ENCODE peak calls at places on chromosomes 6 and 20, in six cellular contexts. One of them, this sample, is unnamed.

GRCh38 chr20:48187891-48188290 is 402.6 kb upstream of the SULF2 start:
- DNase-seq in lung: no peak
- DNase-seq in breast epithelium: no peak
- DNase-seq in CD4-positive, CD25-positive, alpha-beta regulatory T cell: no peak
- DNase-seq in stomach: no peak
- DNase-seq in left ventricle myocardium inferior: no peak
- DNase-seq in this sample: no peak

GRCh38 chr6:30544666-30545272 is 11.5 kb downstream of the GNL1 start:
- DNase-seq in lung: no peak
- DNase-seq in breast epithelium: no peak
- DNase-seq in CD4-positive, CD25-positive, alpha-beta regulatory T cell: no peak
- DNase-seq in stomach: no peak
- DNase-seq in left ventricle myocardium inferior: no peak
- DNase-seq in this sample: no peak

GRCh38 chr6:81996414-81996813 is 243.9 kb upstream of the TENT5A start:
- DNase-seq in lung: no peak
- DNase-seq in breast epithelium: no peak
- DNase-seq in CD4-positive, CD25-positive, alpha-beta regulatory T cell: no peak
- DNase-seq in stomach: no peak
- DNase-seq in left ventricle myocardium inferior: no peak
- DNase-seq in this sample: no peak

GRCh38 chr20:19658137-19658536 is 99.9 kb upstream of the RIN2 start:
- DNase-seq in lung: no peak
- DNase-seq in breast epithelium: no peak
- DNase-seq in CD4-positive, CD25-positive, alpha-beta regulatory T cell: no peak
- DNase-seq in stomach: peak; percentile 28
- DNase-seq in left ventricle myocardium inferior: no peak
- DNase-seq in this sample: no peak

GRCh38 chr20:21569586-21569985 is 55.7 kb upstream of the NKX2-2 start:
- DNase-seq in lung: no peak
- DNase-seq in breast epithelium: no peak
- DNase-seq in CD4-positive, CD25-positive, alpha-beta regulatory T cell: no peak
- DNase-seq in stomach: no peak
- DNase-seq in left ventricle myocardium inferior: no peak
- DNase-seq in this sample: no peak

GRCh38 chr6:37657117-37657886 is 40.4 kb downstream of the MDGA1 start:
- DNase-seq in lung: no peak
- DNase-seq in breast epithelium: no peak
- DNase-seq in CD4-positive, CD25-positive, alpha-beta regulatory T cell: no peak
- DNase-seq in stomach: peak; percentile 40
- DNase-seq in left ventricle myocardium inferior: no peak
- DNase-seq in this sample: no peak

GRCh38 chr20:21159658-21160380 is 33.9 kb downstream of the KIZ start:
- DNase-seq in lung: no peak
- DNase-seq in breast epithelium: no peak
- DNase-seq in CD4-positive, CD25-positive, alpha-beta regulatory T cell: no peak
- DNase-seq in stomach: no peak
- DNase-seq in left ventricle myocardium inferior: no peak
- DNase-seq in this sample: no peak

GRCh38 chr20:23129891-23130621 is 43.9 kb upstream of the CD93 start:
- DNase-seq in lung: no peak
- DNase-seq in breast epithelium: no peak
- DNase-seq in CD4-positive, CD25-positive, alpha-beta regulatory T cell: no peak
- DNase-seq in stomach: no peak
- DNase-seq in left ventricle myocardium inferior: no peak
- DNase-seq in this sample: no peak

GRCh38 chr6:8020083-8020482 is 44.1 kb downstream of the BLOC1S5 start:
- DNase-seq in lung: no peak
- DNase-seq in breast epithelium: no peak
- DNase-seq in CD4-positive, CD25-positive, alpha-beta regulatory T cell: no peak
- DNase-seq in stomach: no peak
- DNase-seq in left ventricle myocardium inferior: no peak
- DNase-seq in this sample: no peak

GRCh38 chr6:17419189-17419575 is 25.8 kb downstream of the CAP2 start:
- DNase-seq in lung: no peak
- DNase-seq in breast epithelium: no peak
- DNase-seq in CD4-positive, CD25-positive, alpha-beta regulatory T cell: no peak
- DNase-seq in stomach: no peak
- DNase-seq in left ventricle myocardium inferior: no peak
- DNase-seq in this sample: no peak

GRCh38 chr6:17389274-17389847 is 4.0 kb upstream of the CAP2 start:
- DNase-seq in lung: no peak
- DNase-seq in breast epithelium: no peak
- DNase-seq in CD4-positive, CD25-positive, alpha-beta regulatory T cell: no peak
- DNase-seq in stomach: no peak
- DNase-seq in left ventricle myocardium inferior: no peak
- DNase-seq in this sample: no peak

GRCh38 chr6:140475086-140475485 is 1100.6 kb upstream of the CITED2 start:
- DNase-seq in lung: no peak
- DNase-seq in breast epithelium: no peak
- DNase-seq in CD4-positive, CD25-positive, alpha-beta regulatory T cell: no peak
- DNase-seq in stomach: no peak
- DNase-seq in left ventricle myocardium inferior: no peak
- DNase-seq in this sample: no peak

GRCh38 chr20:59577809-59578601 is 26.3 kb upstream of the PHACTR3 start:
- DNase-seq in lung: no peak
- DNase-seq in breast epithelium: peak; percentile 31
- DNase-seq in CD4-positive, CD25-positive, alpha-beta regulatory T cell: no peak
- DNase-seq in stomach: no peak
- DNase-seq in left ventricle myocardium inferior: no peak
- DNase-seq in this sample: no peak

GRCh38 chr6:152459245-152459644 is 177.9 kb downstream of the SYNE1 start:
- DNase-seq in lung: no peak
- DNase-seq in breast epithelium: no peak
- DNase-seq in CD4-positive, CD25-positive, alpha-beta regulatory T cell: no peak
- DNase-seq in stomach: no peak
- DNase-seq in left ventricle myocardium inferior: no peak
- DNase-seq in this sample: no peak

GRCh38 chr20:46368902-46369268 is 37.5 kb downstream of the ELMO2 start:
- DNase-seq in lung: no peak
- DNase-seq in breast epithelium: no peak
- DNase-seq in CD4-positive, CD25-positive, alpha-beta regulatory T cell: no peak
- DNase-seq in stomach: no peak
- DNase-seq in left ventricle myocardium inferior: no peak
- DNase-seq in this sample: no peak

GRCh38 chr6:40563111-40563510 is 24.1 kb downstream of the LRFN2 start:
- DNase-seq in lung: no peak
- DNase-seq in breast epithelium: no peak
- DNase-seq in CD4-positive, CD25-positive, alpha-beta regulatory T cell: no peak
- DNase-seq in stomach: no peak
- DNase-seq in left ventricle myocardium inferior: no peak
- DNase-seq in this sample: no peak

GRCh38 chr20:1122388-1123315 is 4.2 kb downstream of the PSMF1 start:
- DNase-seq in lung: peak; percentile 60
- DNase-seq in breast epithelium: no peak
- DNase-seq in CD4-positive, CD25-positive, alpha-beta regulatory T cell: no peak
- DNase-seq in stomach: peak; percentile 64
- DNase-seq in left ventricle myocardium inferior: peak; percentile 32
- DNase-seq in this sample: no peak

GRCh38 chr6:14596410-14596809 is 478.8 kb downstream of the CD83 start:
- DNase-seq in lung: peak; percentile 38
- DNase-seq in breast epithelium: no peak
- DNase-seq in CD4-positive, CD25-positive, alpha-beta regulatory T cell: no peak
- DNase-seq in stomach: peak; percentile 28
- DNase-seq in left ventricle myocardium inferior: no peak
- DNase-seq in this sample: no peak

GRCh38 chr6:159852877-159853276 is 37.9 kb upstream of the MAS1 start:
- DNase-seq in lung: no peak
- DNase-seq in breast epithelium: no peak
- DNase-seq in CD4-positive, CD25-positive, alpha-beta regulatory T cell: no peak
- DNase-seq in stomach: no peak
- DNase-seq in left ventricle myocardium inferior: no peak
- DNase-seq in this sample: no peak

GRCh38 chr20:31845300-31845863 is at the start of gene FOXS1:
- DNase-seq in lung: no peak
- DNase-seq in breast epithelium: no peak
- DNase-seq in CD4-positive, CD25-positive, alpha-beta regulatory T cell: no peak
- DNase-seq in stomach: no peak
- DNase-seq in left ventricle myocardium inferior: peak; percentile 60
- DNase-seq in this sample: peak; percentile 43

GRCh38 chr6:31332637-31333602 is 24.1 kb downstream of the HLA-B start:
- DNase-seq in lung: no peak
- DNase-seq in breast epithelium: no peak
- DNase-seq in CD4-positive, CD25-positive, alpha-beta regulatory T cell: no peak
- DNase-seq in stomach: no peak
- DNase-seq in left ventricle myocardium inferior: no peak
- DNase-seq in this sample: no peak

GRCh38 chr6:70108230-70108629 is 194.7 kb downstream of the COL9A1 start:
- DNase-seq in lung: no peak
- DNase-seq in breast epithelium: no peak
- DNase-seq in CD4-positive, CD25-positive, alpha-beta regulatory T cell: no peak
- DNase-seq in stomach: no peak
- DNase-seq in left ventricle myocardium inferior: no peak
- DNase-seq in this sample: no peak

GRCh38 chr6:22442826-22443225 is 126.5 kb upstream of the HDGFL1 start:
- DNase-seq in lung: no peak
- DNase-seq in breast epithelium: no peak
- DNase-seq in CD4-positive, CD25-positive, alpha-beta regulatory T cell: no peak
- DNase-seq in stomach: no peak
- DNase-seq in left ventricle myocardium inferior: no peak
- DNase-seq in this sample: no peak

GRCh38 chr6:36118550-36119107 is 11.7 kb upstream of the MAPK13 start:
- DNase-seq in lung: peak; percentile 54
- DNase-seq in breast epithelium: no peak
- DNase-seq in CD4-positive, CD25-positive, alpha-beta regulatory T cell: peak; percentile 69
- DNase-seq in stomach: peak; percentile 62
- DNase-seq in left ventricle myocardium inferior: no peak
- DNase-seq in this sample: no peak

GRCh38 chr20:56504373-56505005 is 20.1 kb upstream of the FAM209A start:
- DNase-seq in lung: no peak
- DNase-seq in breast epithelium: no peak
- DNase-seq in CD4-positive, CD25-positive, alpha-beta regulatory T cell: no peak
- DNase-seq in stomach: no peak
- DNase-seq in left ventricle myocardium inferior: no peak
- DNase-seq in this sample: no peak

GRCh38 chr6:35048631-35049083 is 92.5 kb downstream of the TCP11 start:
- DNase-seq in lung: no peak
- DNase-seq in breast epithelium: no peak
- DNase-seq in CD4-positive, CD25-positive, alpha-beta regulatory T cell: no peak
- DNase-seq in stomach: no peak
- DNase-seq in left ventricle myocardium inferior: no peak
- DNase-seq in this sample: peak; percentile 79

GRCh38 chr6:113859349-113860164 is 2.4 kb downstream of the MARCKS start:
- DNase-seq in lung: no peak
- DNase-seq in breast epithelium: peak; percentile 54
- DNase-seq in CD4-positive, CD25-positive, alpha-beta regulatory T cell: no peak
- DNase-seq in stomach: peak; percentile 52
- DNase-seq in left ventricle myocardium inferior: peak; percentile 38
- DNase-seq in this sample: no peak

GRCh38 chr20:18225652-18226051 is 62.7 kb upstream of the ZNF133 start:
- DNase-seq in lung: no peak
- DNase-seq in breast epithelium: no peak
- DNase-seq in CD4-positive, CD25-positive, alpha-beta regulatory T cell: no peak
- DNase-seq in stomach: no peak
- DNase-seq in left ventricle myocardium inferior: no peak
- DNase-seq in this sample: no peak

GRCh38 chr6:16092140-16092539 is 36.7 kb upstream of the MYLIP start:
- DNase-seq in lung: no peak
- DNase-seq in breast epithelium: no peak
- DNase-seq in CD4-positive, CD25-positive, alpha-beta regulatory T cell: no peak
- DNase-seq in stomach: no peak
- DNase-seq in left ventricle myocardium inferior: no peak
- DNase-seq in this sample: no peak

GRCh38 chr6:70763754-70764153 is 96.1 kb downstream of the SMAP1 start:
- DNase-seq in lung: no peak
- DNase-seq in breast epithelium: no peak
- DNase-seq in CD4-positive, CD25-positive, alpha-beta regulatory T cell: no peak
- DNase-seq in stomach: no peak
- DNase-seq in left ventricle myocardium inferior: no peak
- DNase-seq in this sample: no peak

DNA sequence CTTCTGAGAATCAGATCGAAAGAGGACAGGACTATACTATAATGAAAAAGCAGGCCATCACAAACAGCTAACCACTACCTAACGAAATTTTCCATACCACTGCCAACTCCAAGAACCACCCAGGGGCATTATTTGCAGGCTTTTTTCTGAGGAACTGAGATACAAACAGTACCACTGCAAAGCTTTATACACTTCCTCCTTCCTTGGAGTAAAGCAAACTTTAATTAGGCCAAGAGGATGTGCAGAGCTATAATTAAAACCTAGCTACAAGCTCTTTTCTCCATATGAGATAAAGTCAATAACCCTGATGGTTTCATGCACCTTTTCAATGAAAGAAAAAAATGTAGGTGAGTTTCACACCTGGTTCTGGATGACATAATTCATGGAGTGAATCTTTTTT is 68.5 kb downstream of the ELOVL5 start:
- DNase-seq in lung: no peak
- DNase-seq in breast epithelium: no peak
- DNase-seq in CD4-positive, CD25-positive, alpha-beta regulatory T cell: no peak
- DNase-seq in stomach: no peak
- DNase-seq in left ventricle myocardium inferior: no peak
- DNase-seq in this sample: no peak
- H3K27ac ChIP-seq in lung: no peak overlapping the region
- H3K27ac ChIP-seq in breast epithelium: peak overlapping the region; percentile 69
- H3K27ac ChIP-seq in CD4-positive, CD25-positive, alpha-beta regulatory T cell: no peak overlapping the region
- H3K27ac ChIP-seq in stomach: no peak overlapping the region
- H3K27ac ChIP-seq in left ventricle myocardium inferior: no peak overlapping the region
- H3K27ac ChIP-seq in this sample: no peak overlapping the region

DNA sequence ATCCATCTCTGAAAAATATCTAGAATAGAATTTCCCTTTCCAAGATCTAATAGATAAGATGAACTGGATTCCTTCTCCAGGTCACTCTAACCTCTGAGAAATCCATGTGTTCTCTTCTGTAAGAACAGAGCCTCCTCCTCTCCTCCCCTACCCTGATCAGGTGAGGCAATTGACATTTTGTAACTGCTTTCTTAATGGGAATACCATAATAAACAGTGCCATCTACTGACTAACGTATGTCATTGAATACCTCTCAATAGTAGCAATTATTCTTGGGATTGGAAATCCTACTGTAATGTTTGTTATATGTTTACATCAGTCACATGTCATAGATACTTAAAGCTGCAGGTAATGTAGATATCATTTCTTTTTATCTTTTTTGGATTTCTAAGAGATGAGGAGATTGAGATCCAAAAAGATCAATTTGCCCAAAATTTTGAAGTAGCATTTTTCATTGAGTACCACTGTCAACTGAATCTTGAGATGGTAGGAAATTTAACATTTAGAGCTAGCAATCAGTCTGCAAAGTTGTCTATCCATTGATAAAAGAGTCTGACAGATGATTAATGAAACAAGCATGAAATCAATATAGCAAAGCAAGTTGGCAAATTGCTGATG is 365.8 kb upstream of the HSF2 start:
- DNase-seq in lung: no peak
- DNase-seq in breast epithelium: no peak
- DNase-seq in CD4-positive, CD25-positive, alpha-beta regulatory T cell: no peak
- DNase-seq in stomach: no peak
- DNase-seq in left ventricle myocardium inferior: no peak
- DNase-seq in this sample: no peak
- H3K27ac ChIP-seq in lung: no peak overlapping the region
- H3K27ac ChIP-seq in breast epithelium: no peak overlapping the region
- H3K27ac ChIP-seq in CD4-positive, CD25-positive, alpha-beta regulatory T cell: no peak overlapping the region
- H3K27ac ChIP-seq in stomach: no peak overlapping the region
- H3K27ac ChIP-seq in left ventricle myocardium inferior: peak overlapping the region; percentile 44
- H3K27ac ChIP-seq in this sample: no peak overlapping the region

GRCh38 chr6:128456510-128457244 is 63.7 kb downstream of the PTPRK start:
- DNase-seq in lung: no peak
- DNase-seq in breast epithelium: no peak
- DNase-seq in CD4-positive, CD25-positive, alpha-beta regulatory T cell: no peak
- DNase-seq in stomach: no peak
- DNase-seq in left ventricle myocardium inferior: no peak
- DNase-seq in this sample: no peak
- H3K27ac ChIP-seq in lung: no peak overlapping the region
- H3K27ac ChIP-seq in breast epithelium: no peak overlapping the region
- H3K27ac ChIP-seq in CD4-positive, CD25-positive, alpha-beta regulatory T cell: no peak overlapping the region
- H3K27ac ChIP-seq in stomach: no peak overlapping the region
- H3K27ac ChIP-seq in left ventricle myocardium inferior: no peak overlapping the region
- H3K27ac ChIP-seq in this sample: no peak overlapping the region

GRCh38 chr20:13331536-13331935 is 110.5 kb downstream of the ISM1 start:
- DNase-seq in lung: no peak
- DNase-seq in breast epithelium: no peak
- DNase-seq in CD4-positive, CD25-positive, alpha-beta regulatory T cell: no peak
- DNase-seq in stomach: no peak
- DNase-seq in left ventricle myocardium inferior: no peak
- DNase-seq in this sample: no peak
- H3K27ac ChIP-seq in lung: no peak overlapping the region
- H3K27ac ChIP-seq in breast epithelium: no peak overlapping the region
- H3K27ac ChIP-seq in CD4-positive, CD25-positive, alpha-beta regulatory T cell: no peak overlapping the region
- H3K27ac ChIP-seq in stomach: no peak overlapping the region
- H3K27ac ChIP-seq in left ventricle myocardium inferior: no peak overlapping the region
- H3K27ac ChIP-seq in this sample: no peak overlapping the region